ENCODE peak calls at places on chromosomes 2 and 18, in nine cellular contexts. One of them, this sample, is unnamed.

GRCh38 chr2:219369447-219369861 is 18.3 kb downstream of the DNPEP start:
- DNase-seq in hepatocyte: no peak
- DNase-seq in GM23248: peak; percentile 41
- DNase-seq in MM.1S: no peak
- DNase-seq in GM23338: no peak
- DNase-seq in HCT116: no peak
- DNase-seq in SK-N-SH: no peak
- DNase-seq in neural progenitor cell: no peak
- DNase-seq in PC-3: peak; percentile 42
- DNase-seq in this sample: no peak

GRCh38 chr2:40096360-40096759 is 317.3 kb upstream of the THUMPD2 start:
- DNase-seq in hepatocyte: no peak
- DNase-seq in GM23248: peak; percentile 31
- DNase-seq in MM.1S: no peak
- DNase-seq in GM23338: no peak
- DNase-seq in HCT116: no peak
- DNase-seq in SK-N-SH: no peak
- DNase-seq in neural progenitor cell: no peak
- DNase-seq in PC-3: peak; percentile 81
- DNase-seq in this sample: no peak

GRCh38 chr2:129006135-129006885 is 687.6 kb upstream of the HS6ST1 start:
- DNase-seq in hepatocyte: no peak
- DNase-seq in GM23248: no peak
- DNase-seq in MM.1S: no peak
- DNase-seq in GM23338: no peak
- DNase-seq in HCT116: no peak
- DNase-seq in SK-N-SH: no peak
- DNase-seq in neural progenitor cell: no peak
- DNase-seq in PC-3: no peak
- DNase-seq in this sample: no peak

GRCh38 chr2:205721057-205721767 is 38.9 kb downstream of the NRP2 start:
- DNase-seq in hepatocyte: no peak
- DNase-seq in GM23248: peak; percentile 27
- DNase-seq in MM.1S: no peak
- DNase-seq in GM23338: peak; percentile 73
- DNase-seq in HCT116: no peak
- DNase-seq in SK-N-SH: no peak
- DNase-seq in neural progenitor cell: peak; percentile 75
- DNase-seq in PC-3: peak; percentile 38
- DNase-seq in this sample: peak; percentile 10

GRCh38 chr2:216664593-216665034 is 30.7 kb downstream of the IGFBP5 start:
- DNase-seq in hepatocyte: peak; percentile 69
- DNase-seq in GM23248: peak; percentile 78
- DNase-seq in MM.1S: no peak
- DNase-seq in GM23338: peak; percentile 19
- DNase-seq in HCT116: no peak
- DNase-seq in SK-N-SH: peak; percentile 55
- DNase-seq in neural progenitor cell: peak; percentile 31
- DNase-seq in PC-3: peak; percentile 23
- DNase-seq in this sample: peak; percentile 6

GRCh38 chr2:208064220-208064951 is 39.1 kb upstream of the PLEKHM3 start:
- DNase-seq in hepatocyte: no peak
- DNase-seq in GM23248: peak; percentile 95
- DNase-seq in MM.1S: no peak
- DNase-seq in GM23338: no peak
- DNase-seq in HCT116: no peak
- DNase-seq in SK-N-SH: no peak
- DNase-seq in neural progenitor cell: no peak
- DNase-seq in PC-3: peak; percentile 86
- DNase-seq in this sample: no peak

GRCh38 chr2:143607446-143608110 is 478.4 kb downstream of the ARHGAP15 start:
- DNase-seq in hepatocyte: no peak
- DNase-seq in GM23248: peak; percentile 6
- DNase-seq in MM.1S: no peak
- DNase-seq in GM23338: peak; percentile 71
- DNase-seq in HCT116: no peak
- DNase-seq in SK-N-SH: peak; percentile 1
- DNase-seq in neural progenitor cell: peak; percentile 39
- DNase-seq in PC-3: no peak
- DNase-seq in this sample: no peak

GRCh38 chr2:4995466-4995865 is 696.7 kb upstream of the SOX11 start:
- DNase-seq in hepatocyte: peak; percentile 11
- DNase-seq in GM23248: no peak
- DNase-seq in MM.1S: no peak
- DNase-seq in GM23338: peak; percentile 35
- DNase-seq in HCT116: no peak
- DNase-seq in SK-N-SH: no peak
- DNase-seq in neural progenitor cell: peak; percentile 17
- DNase-seq in PC-3: no peak
- DNase-seq in this sample: peak; percentile 2

GRCh38 chr2:33436083-33436482 is 40.4 kb upstream of the RASGRP3 start:
- DNase-seq in hepatocyte: no peak
- DNase-seq in GM23248: no peak
- DNase-seq in MM.1S: no peak
- DNase-seq in GM23338: no peak
- DNase-seq in HCT116: no peak
- DNase-seq in SK-N-SH: no peak
- DNase-seq in neural progenitor cell: no peak
- DNase-seq in PC-3: no peak
- DNase-seq in this sample: no peak

GRCh38 chr2:133836691-133837090 is 268.4 kb upstream of the NCKAP5 start:
- DNase-seq in hepatocyte: no peak
- DNase-seq in GM23248: peak; percentile 53
- DNase-seq in MM.1S: no peak
- DNase-seq in GM23338: no peak
- DNase-seq in HCT116: no peak
- DNase-seq in SK-N-SH: no peak
- DNase-seq in neural progenitor cell: no peak
- DNase-seq in PC-3: peak; percentile 30
- DNase-seq in this sample: no peak

GRCh38 chr2:235576337-235576910 is 82.6 kb downstream of the AGAP1 start:
- DNase-seq in hepatocyte: no peak
- DNase-seq in GM23248: no peak
- DNase-seq in MM.1S: no peak
- DNase-seq in GM23338: no peak
- DNase-seq in HCT116: no peak
- DNase-seq in SK-N-SH: no peak
- DNase-seq in neural progenitor cell: no peak
- DNase-seq in PC-3: peak; percentile 60
- DNase-seq in this sample: no peak

GRCh38 chr2:10162586-10163497 is 40.3 kb downstream of the RRM2 start:
- DNase-seq in hepatocyte: no peak
- DNase-seq in GM23248: no peak
- DNase-seq in MM.1S: no peak
- DNase-seq in GM23338: peak; percentile 55
- DNase-seq in HCT116: no peak
- DNase-seq in SK-N-SH: peak; percentile 81
- DNase-seq in neural progenitor cell: peak; percentile 61
- DNase-seq in PC-3: no peak
- DNase-seq in this sample: no peak

GRCh38 chr2:207836526-207837133 is 66.9 kb upstream of the FZD5 start:
- DNase-seq in hepatocyte: no peak
- DNase-seq in GM23248: no peak
- DNase-seq in MM.1S: no peak
- DNase-seq in GM23338: peak; percentile 49
- DNase-seq in HCT116: no peak
- DNase-seq in SK-N-SH: no peak
- DNase-seq in neural progenitor cell: peak; percentile 49
- DNase-seq in PC-3: no peak
- DNase-seq in this sample: no peak

GRCh38 chr2:180115675-180116074 is 108.6 kb upstream of the CWC22 start:
- DNase-seq in hepatocyte: no peak
- DNase-seq in GM23248: no peak
- DNase-seq in MM.1S: no peak
- DNase-seq in GM23338: no peak
- DNase-seq in HCT116: no peak
- DNase-seq in SK-N-SH: no peak
- DNase-seq in neural progenitor cell: no peak
- DNase-seq in PC-3: peak; percentile 65
- DNase-seq in this sample: no peak

GRCh38 chr2:25246558-25247290 is 78.3 kb upstream of the POMC start:
- DNase-seq in hepatocyte: no peak
- DNase-seq in GM23248: no peak
- DNase-seq in MM.1S: no peak
- DNase-seq in GM23338: no peak
- DNase-seq in HCT116: no peak
- DNase-seq in SK-N-SH: no peak
- DNase-seq in neural progenitor cell: no peak
- DNase-seq in PC-3: no peak
- DNase-seq in this sample: no peak

GRCh38 chr2:72837171-72837570 is 11.3 kb upstream of the EXOC6B start:
- DNase-seq in hepatocyte: no peak
- DNase-seq in GM23248: peak; percentile 50
- DNase-seq in MM.1S: no peak
- DNase-seq in GM23338: no peak
- DNase-seq in HCT116: no peak
- DNase-seq in SK-N-SH: no peak
- DNase-seq in neural progenitor cell: no peak
- DNase-seq in PC-3: peak; percentile 39
- DNase-seq in this sample: no peak

GRCh38 chr2:199379251-199379650 is 78.5 kb downstream of the SATB2 start:
- DNase-seq in hepatocyte: peak; percentile 23
- DNase-seq in GM23248: peak; percentile 42
- DNase-seq in MM.1S: no peak
- DNase-seq in GM23338: no peak
- DNase-seq in HCT116: no peak
- DNase-seq in SK-N-SH: no peak
- DNase-seq in neural progenitor cell: no peak
- DNase-seq in PC-3: peak; percentile 85
- DNase-seq in this sample: no peak

DNA sequence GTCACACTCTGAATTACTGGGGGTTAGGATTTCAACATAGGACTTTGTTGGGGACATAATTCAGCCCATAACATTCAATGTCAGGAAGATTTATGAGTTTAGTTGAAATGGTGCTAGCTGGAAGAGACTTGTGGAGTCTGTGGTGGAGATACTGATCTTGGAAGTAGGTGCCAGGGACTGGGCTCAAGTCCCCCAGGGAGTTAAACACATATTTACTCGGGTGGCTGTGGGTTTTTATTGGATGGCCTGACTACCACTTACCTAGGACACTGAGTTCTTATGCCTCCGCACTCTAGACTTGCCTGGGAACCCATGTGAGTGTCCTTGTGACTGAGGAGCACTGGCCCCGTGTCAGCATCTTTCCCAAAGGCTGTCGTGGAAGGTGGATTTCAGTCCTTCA is 84.8 kb upstream of the SEC11C start:
- DNase-seq in hepatocyte: no peak
- DNase-seq in GM23248: no peak
- DNase-seq in MM.1S: no peak
- DNase-seq in GM23338: no peak
- DNase-seq in HCT116: no peak
- DNase-seq in SK-N-SH: no peak
- DNase-seq in neural progenitor cell: no peak
- DNase-seq in PC-3: peak; percentile 28
- DNase-seq in this sample: no peak
- TF ChIP-seq EZH2phosphoT487 in hepatocyte: no peak
- TF ChIP-seq EZH2phosphoT487 in GM23248: no peak
- TF ChIP-seq EZH2phosphoT487 in MM.1S: no peak
- TF ChIP-seq EZH2phosphoT487 in GM23338: no peak
- TF ChIP-seq EZH2phosphoT487 in HCT116: no peak
- TF ChIP-seq EZH2phosphoT487 in SK-N-SH: no peak
- TF ChIP-seq EZH2phosphoT487 in neural progenitor cell: no peak
- TF ChIP-seq EZH2phosphoT487 in PC-3: no peak
- TF ChIP-seq EZH2phosphoT487 in this sample: no peak

DNA sequence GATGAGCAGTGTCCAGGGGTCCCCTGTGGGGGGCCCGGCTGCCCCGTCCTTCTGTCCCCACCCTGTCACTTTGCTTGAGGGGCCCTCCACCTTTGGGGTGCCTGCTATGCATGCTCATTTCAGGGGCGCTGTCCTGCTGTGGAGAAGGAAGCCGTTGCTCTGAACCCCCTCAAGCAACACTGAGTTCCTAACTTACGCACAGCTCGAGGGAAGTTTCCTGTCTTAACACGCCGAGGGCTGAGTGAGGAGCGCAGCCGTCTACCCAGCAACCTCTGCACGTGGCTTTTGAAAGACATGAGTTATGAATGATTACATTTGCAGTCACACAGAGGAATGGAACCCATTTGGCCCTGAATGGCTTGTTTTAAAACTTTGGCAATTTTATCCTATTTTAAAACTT is 14.0 kb downstream of the RAMP1 start:
- DNase-seq in hepatocyte: peak; percentile 5
- DNase-seq in GM23248: no peak
- DNase-seq in MM.1S: no peak
- DNase-seq in GM23338: no peak
- DNase-seq in HCT116: no peak
- DNase-seq in SK-N-SH: no peak
- DNase-seq in neural progenitor cell: no peak
- DNase-seq in PC-3: no peak
- DNase-seq in this sample: no peak
- H3K27ac ChIP-seq in hepatocyte: no peak overlapping the region
- H3K27ac ChIP-seq in GM23248: no peak overlapping the region
- H3K27ac ChIP-seq in MM.1S: no peak overlapping the region
- H3K27ac ChIP-seq in GM23338: no peak overlapping the region
- H3K27ac ChIP-seq in HCT116: no peak overlapping the region
- H3K27ac ChIP-seq in SK-N-SH: peak overlapping the region; percentile 40
- H3K27ac ChIP-seq in neural progenitor cell: no peak overlapping the region
- H3K27ac ChIP-seq in PC-3: no peak overlapping the region
- H3K27ac ChIP-seq in this sample: no peak overlapping the region

GRCh38 chr2:124024491-124025348 is at the start of gene CNTNAP5:
- DNase-seq in hepatocyte: peak; percentile 87
- DNase-seq in GM23248: peak; percentile 57
- DNase-seq in MM.1S: no peak
- DNase-seq in GM23338: peak; percentile 93
- DNase-seq in HCT116: no peak
- DNase-seq in SK-N-SH: peak; percentile 89
- DNase-seq in neural progenitor cell: peak; percentile 95
- DNase-seq in PC-3: no peak
- DNase-seq in this sample: no peak
- H3K4me3 ChIP-seq in hepatocyte: peak within 1 kb of the TSS; percentile 24
- H3K4me3 ChIP-seq in GM23248: peak within 1 kb of the TSS; percentile 42
- H3K4me3 ChIP-seq in MM.1S: no peak within 1 kb of the TSS
- H3K4me3 ChIP-seq in GM23338: peak within 1 kb of the TSS; percentile 74
- H3K4me3 ChIP-seq in HCT116: no peak within 1 kb of the TSS
- H3K4me3 ChIP-seq in SK-N-SH: no peak within 1 kb of the TSS
- H3K4me3 ChIP-seq in neural progenitor cell: peak within 1 kb of the TSS; percentile 64
- H3K4me3 ChIP-seq in PC-3: no peak within 1 kb of the TSS
- H3K4me3 ChIP-seq in this sample: no peak within 1 kb of the TSS

DNA sequence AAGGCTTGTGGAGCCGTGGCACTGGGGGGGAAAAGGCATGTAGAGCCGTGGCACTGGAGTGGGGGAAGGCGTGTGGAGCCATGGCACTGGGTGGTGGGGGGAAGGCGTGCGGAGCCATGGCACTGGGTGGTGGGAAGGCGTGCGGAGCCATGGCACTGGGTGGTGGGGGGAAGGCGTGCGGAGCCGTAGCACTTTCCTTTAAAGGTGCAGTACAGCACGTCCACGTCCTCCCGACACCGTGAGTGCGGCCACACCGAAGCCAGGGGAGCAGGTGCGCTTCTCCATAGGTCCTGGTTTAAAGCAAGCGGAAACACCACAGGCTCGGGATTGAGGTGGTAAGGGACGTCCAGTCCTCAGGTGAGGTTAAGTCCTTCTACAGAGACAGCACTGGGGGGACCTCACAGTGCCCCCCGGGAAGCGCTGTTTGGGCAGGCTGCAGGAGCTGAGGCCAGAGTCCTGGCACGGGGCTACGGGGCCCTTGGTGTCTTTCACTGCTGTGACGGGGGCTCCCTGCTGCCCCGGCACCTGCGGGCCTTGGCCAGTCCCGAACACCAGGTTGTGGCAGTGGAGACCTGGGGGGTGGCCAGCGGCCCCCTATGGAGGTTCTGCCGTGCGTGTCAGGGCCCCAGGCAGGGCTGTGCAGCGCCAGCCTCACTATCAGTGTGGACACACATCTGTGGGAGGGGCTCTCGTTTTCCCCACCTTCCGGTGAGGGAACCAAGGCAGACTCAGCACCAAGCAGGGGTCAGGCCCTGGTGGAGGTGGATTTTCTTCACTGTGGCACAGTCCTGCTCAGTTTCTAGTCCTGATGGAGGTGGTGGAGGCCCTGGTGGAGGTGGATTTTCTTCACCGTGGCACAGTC is 92.9 kb upstream of the CTDP1 start:
- DNase-seq in hepatocyte: no peak
- DNase-seq in GM23248: no peak
- DNase-seq in MM.1S: no peak
- DNase-seq in GM23338: no peak
- DNase-seq in HCT116: no peak
- DNase-seq in SK-N-SH: no peak
- DNase-seq in neural progenitor cell: no peak
- DNase-seq in PC-3: no peak
- DNase-seq in this sample: no peak
- TF ChIP-seq EZH2phosphoT487 in hepatocyte: no peak
- TF ChIP-seq EZH2phosphoT487 in GM23248: no peak
- TF ChIP-seq EZH2phosphoT487 in MM.1S: no peak
- TF ChIP-seq EZH2phosphoT487 in GM23338: no peak
- TF ChIP-seq EZH2phosphoT487 in HCT116: no peak
- TF ChIP-seq EZH2phosphoT487 in SK-N-SH: no peak
- TF ChIP-seq EZH2phosphoT487 in neural progenitor cell: no peak
- TF ChIP-seq EZH2phosphoT487 in PC-3: no peak
- TF ChIP-seq EZH2phosphoT487 in this sample: no peak

This sample was measured in OCI-LY7.